ENCODE peak calls at places on chromosomes 4 and X, in ten cellular contexts. H is NCI-H2171; E is HAP-1; A is GM23248; C is natural killer cell; D is AG04450; R is NCI-H748 treated with DMSO at 0.1 percent for 48 hours; Z is stimulated activated CD4-positive, alpha-beta T cell treated with anti-CD3 and anti-CD28 coated beads, TNF-alpha, amount 100 ng/mL, for 4 hours; J is caudate nucleus; W is CD4-positive, alpha-beta T cell. L is an unnamed sample.

GRCh38 chr4:10077492-10078335 is 38.9 kb downstream of the WDR1 start:
- DNase-seq in E (no peak), D (no peak), W (no peak), H (no peak), R (no peak), A (peak), Z (no peak), C (no peak), J (no peak), L (no peak)

GRCh38 chr4:126697748-126698147 is 935.0 kb upstream of the INTU start:
- DNase-seq in R (no peak), H (no peak), W (no peak), D (peak), A (peak), C (no peak), Z (no peak), E (no peak), J (no peak), L (no peak)

GRCh38 chrX:52280812-52281211 is 88.0 kb upstream of the XAGE2 start:
- DNase-seq in R (no peak), Z (no peak), E (no peak), C (no peak), J (no peak), A (no peak), D (no peak), W (no peak), H (no peak), L (no peak)

GRCh38 chr4:99949999-99950912 is at the start of gene H2AZ1:
- DNase-seq in E (peak), J (peak), R (peak), C (peak), W (peak), H (peak), Z (peak), A (peak), D (peak), L (peak)

GRCh38 chr4:66855956-66856355 is 689.3 kb downstream of the CENPC start:
- DNase-seq in R (no peak), J (no peak), Z (no peak), H (no peak), A (no peak), D (no peak), E (no peak), W (no peak), C (no peak), L (no peak)

GRCh38 chr4:3291411-3291968 is 1.3 kb upstream of the RGS12 start:
- DNase-seq in D (no peak), R (no peak), W (no peak), J (no peak), H (no peak), E (no peak), Z (no peak), A (no peak), C (no peak), L (no peak)

GRCh38 chr4:82458729-82459128 is 28.3 kb downstream of the ENOPH1 start:
- DNase-seq in R (no peak), Z (no peak), W (no peak), J (no peak), D (no peak), E (no peak), A (no peak), H (no peak), C (no peak), L (no peak)

GRCh38 chrX:67692246-67692645 is 148.4 kb downstream of the AR start:
- DNase-seq in Z (no peak), E (no peak), D (peak), H (no peak), J (no peak), C (no peak), W (no peak), R (no peak), A (peak), L (no peak)

GRCh38 chr4:183344523-183345255 is 22.5 kb upstream of the CLDN24 start:
- DNase-seq in J (no peak), D (no peak), H (no peak), C (no peak), Z (no peak), E (no peak), W (no peak), A (no peak), R (no peak), L (no peak)

GRCh38 chr4:69239777-69240176 is 25.2 kb upstream of the UGT2B11 start:
- DNase-seq in Z (no peak), H (no peak), J (no peak), D (no peak), A (no peak), C (no peak), E (no peak), W (no peak), R (no peak), L (no peak)

GRCh38 chr4:150743564-150744342 is 161.8 kb downstream of the MAB21L2 start:
- DNase-seq in Z (no peak), R (no peak), H (no peak), W (no peak), D (no peak), J (no peak), A (no peak), E (peak), C (no peak), L (no peak)

GRCh38 chr4:28432348-28433025 is 1571.8 kb downstream of the STIM2 start:
- DNase-seq in D (no peak), R (no peak), C (no peak), W (no peak), Z (no peak), A (no peak), H (no peak), J (no peak), E (no peak), L (no peak)

GRCh38 chr4:38782452-38783108 is at the start of gene TLR10:
- DNase-seq in D (peak), J (peak), A (peak), Z (no peak), C (no peak), W (no peak), E (peak), R (peak), H (peak), L (peak)

GRCh38 chr4:41448935-41449334 is 89.0 kb upstream of the LIMCH1 start:
- DNase-seq in D (no peak), R (no peak), Z (no peak), J (peak), C (no peak), W (no peak), A (peak), E (no peak), H (no peak), L (no peak)

GRCh38 chrX:137432609-137433008 is 133.3 kb upstream of the ZIC3 start:
- DNase-seq in H (peak), C (no peak), D (no peak), W (no peak), J (no peak), R (peak), E (peak), A (no peak), Z (no peak), L (peak)

GRCh38 chr4:125704726-125705125 is 390.0 kb downstream of the FAT4 start:
- DNase-seq in R (no peak), A (peak), D (no peak), H (no peak), E (no peak), W (no peak), J (no peak), Z (no peak), C (no peak), L (no peak)

GRCh38 chrX:152635941-152636340 is 1.8 kb upstream of the GABRQ start:
- DNase-seq in D (peak), W (no peak), E (peak), R (peak), H (peak), A (peak), Z (no peak), C (no peak), J (peak), L (peak)

GRCh38 chr4:185916231-185916630 is 104.2 kb upstream of the SORBS2 start:
- DNase-seq in A (no peak), D (no peak), W (no peak), C (no peak), E (no peak), H (no peak), J (no peak), R (no peak), Z (no peak), L (no peak)

GRCh38 chrX:19121898-19122640 is at the start of gene ADGRG2:
- DNase-seq in A (peak), W (no peak), H (peak), J (no peak), E (no peak), D (no peak), R (no peak), Z (no peak), C (no peak), L (no peak)

GRCh38 chr4:99447079-99447478 is 11.9 kb upstream of the ADH7 start:
- DNase-seq in C (no peak), E (no peak), R (no peak), H (no peak), A (peak), W (no peak), D (peak), J (no peak), Z (no peak), L (peak)

GRCh38 chr4:106095408-106095807 is 200.1 kb downstream of the NPNT start:
- DNase-seq in D (no peak), E (no peak), R (no peak), J (no peak), A (no peak), C (no peak), Z (no peak), H (no peak), W (no peak), L (no peak)

GRCh38 chrX:14357314-14357713 is 172.0 kb upstream of the GLRA2 start:
- DNase-seq in R (no peak), E (no peak), J (no peak), C (no peak), D (no peak), H (no peak), W (no peak), A (peak), Z (no peak), L (no peak)

GRCh38 chrX:107736781-107737531 is 38.6 kb downstream of the TSC22D3 start:
- DNase-seq in C (no peak), J (no peak), W (no peak), R (peak), E (no peak), Z (no peak), H (no peak), D (no peak), A (no peak), L (no peak)

L was measured in NAMALWA.